ENCODE peak calls at places on chromosomes 16 and 17, in nine cellular contexts. P, V, C, X, Z, L, T, K and R are unnamed samples.

GRCh38 chr16:51839697-51840462 is 688.8 kb upstream of the SALL1 start:
- ATAC-seq in P (no peak), V (no peak), C (no peak), X (no peak), Z (no peak), L (no peak), T (no peak), K (no peak), R (no peak)

GRCh38 chr17:67080804-67081203 is 36.5 kb downstream of the CACNG1 start:
- ATAC-seq in P (peak; percentile 47), V (no peak), C (no peak), X (no peak), Z (no peak), L (no peak), T (peak; percentile 62), K (no peak), R (no peak)

GRCh38 chr17:17151055-17151454 is 55.1 kb downstream of the PLD6 start:
- ATAC-seq in P (no peak), V (no peak), C (no peak), X (no peak), Z (no peak), L (no peak), T (peak; percentile 35), K (no peak), R (no peak)

GRCh38 chr17:78890111-78890897 is 12.7 kb downstream of the CEP295NL start:
- ATAC-seq in P (no peak), V (peak; percentile 78), C (peak; percentile 87), X (no peak), Z (no peak), L (no peak), T (peak; percentile 41), K (peak; percentile 85), R (peak; percentile 28)

GRCh38 chr17:50452627-50453300 is 15.9 kb downstream of the CHAD start:
- ATAC-seq in P (no peak), V (peak; percentile 33), C (peak; percentile 50), X (no peak), Z (no peak), L (no peak), T (peak; percentile 92), K (peak; percentile 54), R (no peak)

GRCh38 chr17:29251969-29252866 is 5.6 kb downstream of the CRYBA1 start:
- ATAC-seq in P (peak; percentile 71), V (peak; percentile 37), C (no peak), X (no peak), Z (peak; percentile 65), L (no peak), T (peak; percentile 53), K (peak; percentile 20), R (peak; percentile 50)

GRCh38 chr16:84822990-84823389 is 3.2 kb downstream of the CRISPLD2 start:
- ATAC-seq in P (no peak), V (no peak), C (no peak), X (no peak), Z (no peak), L (no peak), T (no peak), K (no peak), R (no peak)

GRCh38 chr16:80738521-80738920 is 65.9 kb downstream of the CDYL2 start:
- ATAC-seq in P (no peak), V (no peak), C (no peak), X (no peak), Z (no peak), L (no peak), T (no peak), K (no peak), R (no peak)

GRCh38 chr16:72657791-72658190 is 390.1 kb downstream of the ZFHX3 start:
- ATAC-seq in P (no peak), V (no peak), C (no peak), X (no peak), Z (no peak), L (no peak), T (peak; percentile 91), K (no peak), R (no peak)

GRCh38 chr17:78746263-78746948 is 35.7 kb downstream of the CYTH1 start:
- ATAC-seq in P (no peak), V (peak; percentile 13), C (no peak), X (no peak), Z (peak; percentile 65), L (no peak), T (no peak), K (no peak), R (no peak)

GRCh38 chr17:82781894-82782274 is 30.0 kb downstream of the TBCD start:
- ATAC-seq in P (peak; percentile 97), V (peak; percentile 99), C (peak; percentile 98), X (peak; percentile 97), Z (peak; percentile 98), L (peak; percentile 96), T (peak; percentile 100), K (peak; percentile 98), R (peak; percentile 92)

GRCh38 chr17:38868968-38869646 is 751 bp upstream of the LASP1 start:
- ATAC-seq in P (peak; percentile 69), V (peak; percentile 64), C (peak; percentile 84), X (peak; percentile 74), Z (peak; percentile 56), L (peak; percentile 60), T (peak; percentile 62), K (peak; percentile 64), R (peak; percentile 81)

GRCh38 chr17:38869647-38870258 is at the start of gene LASP1:
- ATAC-seq in P (peak; percentile 67), V (peak; percentile 82), C (peak; percentile 94), X (peak; percentile 76), Z (peak; percentile 53), L (peak; percentile 68), T (peak; percentile 76), K (peak; percentile 89), R (peak; percentile 82)

GRCh38 chr17:38867179-38867994 is 2.5 kb upstream of the LASP1 start:
- ATAC-seq in P (peak; percentile 2), V (no peak), C (no peak), X (peak; percentile 46), Z (peak; percentile 9), L (no peak), T (peak; percentile 5), K (no peak), R (no peak)

GRCh38 chr17:38870259-38871165 is 654 bp downstream of the LASP1 start:
- ATAC-seq in P (peak; percentile 76), V (peak; percentile 53), C (peak; percentile 74), X (peak; percentile 33), Z (peak; percentile 36), L (peak; percentile 35), T (peak; percentile 59), K (peak; percentile 67), R (peak; percentile 44)

GRCh38 chr17:38868095-38868967 is 1.5 kb upstream of the LASP1 start:
- ATAC-seq in P (peak; percentile 1), V (no peak), C (no peak), X (no peak), Z (no peak), L (no peak), T (peak; percentile 4), K (no peak), R (peak; percentile 7)
- H3K27ac ChIP-seq in P (peak overlapping the region; percentile 48), V (peak overlapping the region; percentile 82), C (peak overlapping the region; percentile 97), X (peak overlapping the region; percentile 89), Z (peak overlapping the region; percentile 36), L (peak overlapping the region; percentile 91), T (peak overlapping the region; percentile 98), K (peak overlapping the region; percentile 97), R (peak overlapping the region; percentile 89)

GRCh38 chr16:27169511-27170071 is 33.7 kb upstream of the KDM8 start:
- ATAC-seq in P (no peak), V (peak; percentile 82), C (peak; percentile 57), X (peak; percentile 88), Z (peak; percentile 35), L (no peak), T (peak; percentile 84), K (peak; percentile 41), R (no peak)
- H3K4me3 ChIP-seq in P (no peak overlapping the region), V (no peak overlapping the region), C (no peak overlapping the region), X (no peak overlapping the region), Z (no peak overlapping the region), L (no peak overlapping the region), T (no peak overlapping the region), K (no peak overlapping the region), R (no peak overlapping the region)

DNA sequence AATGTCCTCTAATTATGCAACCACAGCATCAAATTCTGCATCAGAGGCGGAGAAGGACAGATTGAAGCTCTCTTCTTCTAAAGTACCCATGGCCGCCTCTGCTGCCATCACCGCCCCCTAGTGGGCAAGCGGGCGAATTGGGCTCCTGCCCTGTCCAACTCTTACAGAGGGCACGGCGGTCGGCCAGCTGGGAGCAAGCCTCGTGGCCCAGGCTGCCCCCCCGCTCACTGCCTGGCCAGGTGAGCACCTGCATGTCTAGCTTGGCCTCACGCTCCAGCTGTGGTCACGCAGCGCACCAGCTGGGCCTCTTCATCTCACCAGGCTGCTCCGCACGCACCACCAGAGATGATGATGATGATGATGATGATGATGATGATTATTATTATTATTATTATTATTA is 146.1 kb upstream of the TOM1L1 start:
- ATAC-seq in P (peak; percentile 88), V (peak; percentile 44), C (no peak), X (no peak), Z (peak; percentile 57), L (no peak), T (peak; percentile 39), K (peak; percentile 20), R (no peak)
- TF ChIP-seq CTCF in P (peak; percentile 72), V (no peak), C (no peak), X (peak; percentile 40), Z (peak; percentile 67), L (no peak), T (peak; percentile 29), K (peak; percentile 17), R (no peak)

GRCh38 chr17:48024149-48025039 is 13.2 kb downstream of the COPZ2 start:
- ATAC-seq in P (no peak), V (no peak), C (peak; percentile 71), X (peak; percentile 26), Z (peak; percentile 7), L (peak; percentile 0), T (peak; percentile 44), K (peak; percentile 45), R (peak; percentile 8)
- H3K27ac ChIP-seq in P (peak overlapping the region; percentile 8), V (no peak overlapping the region), C (peak overlapping the region; percentile 88), X (peak overlapping the region; percentile 76), Z (no peak overlapping the region), L (peak overlapping the region; percentile 63), T (no peak overlapping the region), K (peak overlapping the region; percentile 85), R (peak overlapping the region; percentile 93)

GRCh38 chr16:2036200-2036966 is 9.7 kb downstream of the NHERF2 start:
- ATAC-seq in P (no peak), V (no peak), C (no peak), X (peak; percentile 0), Z (no peak), L (no peak), T (no peak), K (no peak), R (no peak)
- H3K4me3 ChIP-seq in P (no peak overlapping the region), V (peak overlapping the region; percentile 39), C (peak overlapping the region; percentile 55), X (no peak overlapping the region), Z (no peak overlapping the region), L (no peak overlapping the region), T (no peak overlapping the region), K (peak overlapping the region; percentile 45), R (no peak overlapping the region)

DNA sequence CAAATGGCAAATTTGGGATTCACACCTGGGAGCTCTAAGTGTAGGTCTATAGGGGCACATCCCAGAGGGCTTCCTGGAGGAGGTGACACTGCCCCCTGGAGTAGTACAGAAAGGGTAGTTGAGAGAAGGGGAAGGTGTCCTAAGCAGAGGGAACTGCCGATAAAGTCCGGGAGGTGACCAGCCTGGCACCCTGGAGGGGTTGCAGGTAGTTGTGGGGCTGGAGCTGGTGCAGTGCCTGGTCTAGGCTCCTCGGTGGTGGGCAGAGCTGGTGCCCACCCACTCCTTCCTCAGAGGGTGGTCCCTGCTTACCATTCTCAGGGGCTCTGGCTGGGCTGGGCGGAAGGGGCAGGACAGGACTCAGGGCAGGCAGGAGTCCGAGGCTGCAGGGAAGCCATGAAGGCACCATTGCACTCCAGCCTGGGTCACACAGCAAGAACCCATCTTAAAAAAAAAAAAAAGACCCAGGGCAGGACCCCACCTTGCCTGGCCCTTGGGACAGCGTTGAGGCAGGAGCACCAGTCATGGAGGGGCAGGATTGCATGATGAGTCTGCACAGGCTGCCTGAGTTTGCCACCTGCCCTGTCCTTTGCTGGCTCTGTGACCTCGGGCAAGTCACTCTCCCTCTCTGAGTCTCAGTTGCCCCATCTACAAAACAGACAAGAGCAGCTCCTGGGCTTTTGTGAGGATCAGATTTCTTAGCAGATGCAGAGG is 43.8 kb downstream of the LAT start:
- ATAC-seq in P (no peak), V (no peak), C (peak; percentile 7), X (no peak), Z (peak; percentile 54), L (no peak), T (no peak), K (peak; percentile 10), R (no peak)
- TF ChIP-seq CTCF in P (no peak), V (no peak), C (no peak), X (no peak), Z (no peak), L (no peak), T (no peak), K (no peak), R (no peak)